ENCODE peak calls at places on chromosomes 12 and 14, in four cellular contexts. P is HepG2, H is K562, B is WTC11. U is an unnamed sample.

GRCh38 chr14:68232643-68233055 is 413.1 kb downstream of the RAD51B start:
- DNase-seq in P (peak; percentile 67), H (no peak), B (no peak), U (no peak)

GRCh38 chr14:38507299-38507698 is 251.4 kb upstream of the CLEC14A start:
- DNase-seq in P (no peak), H (no peak), B (no peak), U (no peak)

GRCh38 chr14:33857650-33858049 is 93.2 kb downstream of the EGLN3 start:
- DNase-seq in P (no peak), H (no peak), B (no peak), U (no peak)

GRCh38 chr14:53542692-53543091 is 389.6 kb upstream of the DDHD1 start:
- DNase-seq in P (peak; percentile 44), H (no peak), B (no peak), U (no peak)

GRCh38 chr12:94686834-94687628 is 36.7 kb upstream of the TMCC3 start:
- DNase-seq in P (no peak), H (no peak), B (no peak), U (no peak)

GRCh38 chr14:51386983-51387730 is 147.1 kb downstream of the TMX1 start:
- DNase-seq in P (no peak), H (no peak), B (no peak), U (no peak)

GRCh38 chr12:80810874-80811273 is 94.2 kb downstream of the MYF5 start:
- DNase-seq in P (no peak), H (no peak), B (no peak), U (no peak)

GRCh38 chr14:103537175-103537990 is 8.4 kb downstream of the TRMT61A start:
- DNase-seq in P (no peak), H (no peak), B (no peak), U (no peak)

GRCh38 chr12:124053855-124054254 is 80.8 kb downstream of the ZNF664 start:
- DNase-seq in P (peak; percentile 52), H (no peak), B (peak; percentile 70), U (peak; percentile 45)

GRCh38 chr12:84919271-84919670 is 6.7 kb upstream of the SLC6A15 start:
- DNase-seq in P (no peak), H (no peak), B (no peak), U (no peak)

GRCh38 chr12:76820888-76821482 is 57.1 kb downstream of the ZDHHC17 start:
- DNase-seq in P (peak; percentile 35), H (peak; percentile 23), B (peak; percentile 49), U (peak; percentile 49)

GRCh38 chr12:57227315-57228115 is 2.0 kb upstream of the SHMT2 start:
- DNase-seq in P (no peak), H (no peak), B (no peak), U (no peak)

GRCh38 chr12:25960176-25960575 is 1.7 kb downstream of the RASSF8 start:
- DNase-seq in P (no peak), H (no peak), B (no peak), U (peak; percentile 33)

GRCh38 chr14:26917086-26917485 is 319.3 kb upstream of the NOVA1 start:
- DNase-seq in P (peak; percentile 28), H (peak; percentile 3), B (no peak), U (peak; percentile 12)

GRCh38 chr14:30982583-30982982 is 42.9 kb upstream of the AP4S1 start:
- DNase-seq in P (no peak), H (no peak), B (no peak), U (no peak)

GRCh38 chr14:35250319-35250718 is 41.9 kb upstream of the PSMA6 start:
- DNase-seq in P (no peak), H (no peak), B (no peak), U (no peak)

GRCh38 chr14:69580009-69580577 is 5.4 kb upstream of the CCDC177 start:
- DNase-seq in P (peak; percentile 95), H (peak; percentile 50), B (peak; percentile 73), U (peak; percentile 65)

GRCh38 chr12:49413010-49413409 is 45.7 kb downstream of the SPATS2 start:
- DNase-seq in P (no peak), H (no peak), B (no peak), U (no peak)

GRCh38 chr14:50714452-50715073 is 46.5 kb upstream of the SAV1 start:
- DNase-seq in P (peak; percentile 12), H (peak; percentile 6), B (no peak), U (peak; percentile 44)

GRCh38 chr12:67068204-67068731 is 200.9 kb upstream of the CAND1 start:
- DNase-seq in P (no peak), H (no peak), B (peak; percentile 48), U (peak; percentile 24)

GRCh38 chr14:68018598-68018997 is 199.0 kb downstream of the RAD51B start:
- DNase-seq in P (peak; percentile 30), H (no peak), B (no peak), U (no peak)

GRCh38 chr12:93825926-93826599 is 148.9 kb downstream of the CRADD start:
- DNase-seq in P (no peak), H (no peak), B (no peak), U (no peak)

GRCh38 chr12:74889563-74890236 is 319.9 kb downstream of the KCNC2 start:
- DNase-seq in P (no peak), H (no peak), B (no peak), U (no peak)

GRCh38 chr14:65792208-65792905 is 379.8 kb downstream of the FUT8 start:
- DNase-seq in P (no peak), H (no peak), B (no peak), U (no peak)

GRCh38 chr12:120093592-120094355 is 22.8 kb downstream of the RAB35 start:
- DNase-seq in P (no peak), H (peak; percentile 51), B (peak; percentile 85), U (no peak)

GRCh38 chr12:117836476-117836875 is 132.3 kb downstream of the KSR2 start:
- DNase-seq in P (no peak), H (no peak), B (no peak), U (no peak)

GRCh38 chr12:68792952-68793351 is 15.0 kb upstream of the MDM2 start:
- DNase-seq in P (peak; percentile 70), H (peak; percentile 72), B (no peak), U (peak; percentile 68)

GRCh38 chr14:46490150-46490769 is 161.3 kb downstream of the RPL10L start:
- DNase-seq in P (peak; percentile 2), H (no peak), B (peak; percentile 12), U (peak; percentile 17)

GRCh38 chr12:71846322-71846940 is 6.9 kb downstream of the TBC1D15 start:
- DNase-seq in P (peak; percentile 33), H (no peak), B (no peak), U (no peak)

GRCh38 chr12:71223139-71223538 is 65.3 kb upstream of the TSPAN8 start:
- DNase-seq in P (no peak), H (no peak), B (no peak), U (no peak)

GRCh38 chr14:50762001-50762930 is 68.7 kb downstream of the NIN start:
- DNase-seq in P (no peak), H (no peak), B (no peak), U (no peak)

GRCh38 chr12:93502802-93503623 is 35.7 kb downstream of the MRPL42 start:
- DNase-seq in P (peak; percentile 33), H (peak; percentile 20), B (peak; percentile 45), U (peak; percentile 20)

GRCh38 chr12:118840399-118840798 is 140.9 kb upstream of the SRRM4 start:
- DNase-seq in P (peak; percentile 29), H (no peak), B (peak; percentile 34), U (no peak)

GRCh38 chr12:66964629-66965028 is 285.8 kb upstream of the GRIP1 start:
- DNase-seq in P (no peak), H (no peak), B (no peak), U (no peak)

GRCh38 chr12:25994252-25994651 is 35.8 kb downstream of the RASSF8 start:
- DNase-seq in P (no peak), H (no peak), B (no peak), U (no peak)

GRCh38 chr12:98042668-98043067 is 472.7 kb upstream of the TMPO start:
- DNase-seq in P (no peak), H (no peak), B (no peak), U (no peak)

GRCh38 chr12:54981796-54982195 is 2.8 kb downstream of the TESPA1 start:
- DNase-seq in P (no peak), H (no peak), B (no peak), U (no peak)

GRCh38 chr12:53223391-53224267 is 8.4 kb downstream of the RARG start:
- DNase-seq in P (no peak), H (no peak), B (no peak), U (no peak)
- TF ChIP-seq ELF4 in P (no peak), H (no peak), B (no peak), U (no peak)

GRCh38 chr14:36605506-36605857 is 23.1 kb upstream of the NKX2-8 start:
- DNase-seq in P (peak; percentile 33), H (no peak), B (no peak), U (no peak)
- TF ChIP-seq ELF4 in P (no peak), H (no peak), B (no peak), U (no peak)

GRCh38 chr12:105107176-105107496 is 395 bp upstream of the WASHC4 start:
- DNase-seq in P (no peak), H (peak; percentile 49), B (no peak), U (no peak)
- TF ChIP-seq ELF4 in P (no peak), H (no peak), B (no peak), U (no peak)

GRCh38 chr14:85175556-85175955 is 354.4 kb upstream of the FLRT2 start:
- DNase-seq in P (no peak), H (no peak), B (no peak), U (no peak)
- TF ChIP-seq ELF4 in P (no peak), H (no peak), B (no peak), U (no peak)

GRCh38 chr14:91375748-91376452 is 41.7 kb downstream of the CCDC88C start:
- DNase-seq in P (no peak), H (no peak), B (no peak), U (no peak)

GRCh38 chr14:91378945-91379932 is 38.4 kb downstream of the CCDC88C start:
- DNase-seq in P (peak; percentile 58), H (no peak), B (no peak), U (no peak)

GRCh38 chr14:91380116-91380515 is 37.5 kb downstream of the CCDC88C start:
- DNase-seq in P (no peak), H (no peak), B (no peak), U (no peak)

GRCh38 chr14:91376547-91377477 is 40.8 kb downstream of the CCDC88C start:
- DNase-seq in P (no peak), H (no peak), B (no peak), U (no peak)

GRCh38 chr14:91377700-91378652 is 39.6 kb downstream of the CCDC88C start:
- DNase-seq in P (no peak), H (no peak), B (no peak), U (no peak)
- TF ChIP-seq ELF4 in P (no peak), H (no peak), B (no peak), U (no peak)

GRCh38 chr12:131564843-131565242 is 146.0 kb upstream of the SFSWAP start:
- DNase-seq in P (no peak), H (no peak), B (no peak), U (no peak)
- TF ChIP-seq ELF4 in P (no peak), H (no peak), B (no peak), U (no peak)

GRCh38 chr14:73749706-73750105 is 35.5 kb upstream of the PNMA1 start:
- DNase-seq in P (no peak), H (no peak), B (no peak), U (no peak)

GRCh38 chr14:73752297-73752992 is 38.3 kb upstream of the PNMA1 start:
- DNase-seq in P (no peak), H (no peak), B (no peak), U (no peak)

GRCh38 chr14:73751157-73751691 is 37.0 kb upstream of the PNMA1 start:
- DNase-seq in P (no peak), H (no peak), B (no peak), U (no peak)

GRCh38 chr14:73748858-73749357 is 34.7 kb upstream of the PNMA1 start:
- DNase-seq in P (no peak), H (no peak), B (no peak), U (no peak)

GRCh38 chr14:73750161-73750901 is 36.1 kb upstream of the PNMA1 start:
- DNase-seq in P (no peak), H (no peak), B (no peak), U (no peak)
- TF ChIP-seq ELF4 in P (no peak), H (no peak), B (no peak), U (no peak)

U was measured in HEK293T.